ENCODE peak calls at places on chromosome 13, in eight cellular contexts. Y is activated naive CD8-positive, alpha-beta T cell treated with anti-CD3 and anti-CD28 coated beads, Interleukin-2, amount 50 U/mL, for 24 hours; X is Daoy; L is NCI-H774; G is fibroblast of the conjunctiva; Z is thyroid gland; R is GM04504; T is kidney glomerular epithelial cell. C is an unnamed sample.
A peak's percentile ranks its signal among the peaks of the same experiment; 100 is the strongest.

GRCh38 chr13:21671793-21672680 is 1.2 kb downstream of the FGF9 start:
- DNase-seq in L (no peak), T (no peak), G (no peak), Y (no peak), X (no peak), R (no peak), Z (no peak), C (no peak)

GRCh38 chr13:80296638-80297037 is 44.3 kb downstream of the SPRY2 start:
- DNase-seq in L (no peak), Y (no peak), R (no peak), T (no peak), G (no peak), Z (no peak), X (no peak), C (no peak)

GRCh38 chr13:51638497-51638871 is 54.2 kb downstream of the WDFY2 start:
- DNase-seq in X (peak; percentile 36), R (no peak), L (no peak), G (no peak), Z (no peak), Y (no peak), T (no peak), C (no peak)

GRCh38 chr13:99251908-99252307 is 6.3 kb downstream of the GPR18 start:
- DNase-seq in L (no peak), Y (no peak), R (no peak), Z (no peak), T (no peak), G (no peak), X (no peak), C (no peak)

GRCh38 chr13:25902946-25903345 is 148.9 kb downstream of the SHISA2 start:
- DNase-seq in T (no peak), R (no peak), Y (no peak), Z (peak; percentile 34), G (no peak), L (no peak), X (no peak), C (no peak)

GRCh38 chr13:75838366-75839017 is 202.4 kb downstream of the LMO7 start:
- DNase-seq in X (no peak), Y (no peak), R (no peak), G (no peak), L (peak; percentile 1), T (no peak), Z (peak; percentile 34), C (no peak)

GRCh38 chr13:31965361-31966066 is 66.1 kb upstream of the FRY start:
- DNase-seq in L (no peak), G (peak; percentile 10), Z (peak; percentile 40), Y (no peak), X (peak; percentile 61), R (no peak), T (peak; percentile 94), C (no peak)

GRCh38 chr13:112453874-112454647 is 77.9 kb downstream of the SPACA7 start:
- DNase-seq in G (no peak), T (no peak), L (no peak), Z (no peak), R (no peak), X (no peak), Y (no peak), C (no peak)

GRCh38 chr13:102097708-102098107 is 304.1 kb downstream of the FGF14 start:
- DNase-seq in T (no peak), L (no peak), Z (no peak), Y (no peak), X (no peak), R (no peak), G (no peak), C (no peak)

GRCh38 chr13:23375007-23375971 is 58.2 kb downstream of the SACS start:
- DNase-seq in R (peak; percentile 89), G (peak; percentile 91), Y (peak; percentile 97), Z (peak; percentile 94), X (peak; percentile 93), L (peak; percentile 73), T (peak; percentile 87), C (peak; percentile 96)

GRCh38 chr13:101570410-101570809 is 117.9 kb downstream of the ITGBL1 start:
- DNase-seq in Z (no peak), G (no peak), L (no peak), R (no peak), T (peak; percentile 84), Y (no peak), X (peak; percentile 9), C (no peak)

GRCh38 chr13:68697551-68697950 is 1410.1 kb upstream of the ATXN8OS start:
- DNase-seq in R (no peak), L (no peak), Z (no peak), Y (no peak), X (peak; percentile 6), T (no peak), G (no peak), C (no peak)

GRCh38 chr13:78881746-78882145 is 222.8 kb upstream of the OBI1 start:
- DNase-seq in G (no peak), Y (no peak), R (no peak), T (no peak), Z (peak; percentile 32), X (no peak), L (peak; percentile 5), C (no peak)

GRCh38 chr13:98133949-98134348 is 8.9 kb upstream of the FARP1 start:
- DNase-seq in G (no peak), R (no peak), T (no peak), Y (no peak), L (no peak), Z (no peak), X (no peak), C (no peak)

GRCh38 chr13:42078113-42078769 is 29.8 kb downstream of the DGKH start:
- DNase-seq in G (no peak), Z (no peak), Y (no peak), R (no peak), T (no peak), L (no peak), X (no peak), C (no peak)

GRCh38 chr13:27775943-27776342 is 16.3 kb upstream of the GSX1 start:
- DNase-seq in G (no peak), T (no peak), L (no peak), R (no peak), X (peak; percentile 28), Y (no peak), Z (no peak), C (no peak)

GRCh38 chr13:114099191-114099590 is 33.2 kb downstream of the RASA3 start:
- DNase-seq in Y (no peak), X (peak; percentile 71), R (peak; percentile 90), T (peak; percentile 55), G (peak; percentile 51), Z (peak; percentile 66), L (no peak), C (no peak)

GRCh38 chr13:49218493-49219051 is 1.6 kb upstream of the MLNR start:
- DNase-seq in R (no peak), G (no peak), T (no peak), Z (no peak), L (no peak), Y (no peak), X (no peak), C (no peak)

GRCh38 chr13:61128850-61129645 is 286.6 kb downstream of the PCDH20 start:
- DNase-seq in X (no peak), G (no peak), R (no peak), Z (no peak), L (no peak), T (peak; percentile 46), Y (no peak), C (no peak)

GRCh38 chr13:62357887-62358645 is 942.4 kb upstream of the PCDH20 start:
- DNase-seq in Z (no peak), G (peak; percentile 50), L (no peak), T (peak; percentile 24), X (peak; percentile 11), R (peak; percentile 1), Y (no peak), C (no peak)

GRCh38 chr13:81540777-81541176 is 1199.9 kb upstream of the SPRY2 start:
- DNase-seq in T (no peak), X (no peak), Y (no peak), G (peak; percentile 16), R (no peak), Z (no peak), L (no peak), C (no peak)

GRCh38 chr13:109584844-109585361 is 201.5 kb downstream of the IRS2 start:
- DNase-seq in T (no peak), G (no peak), X (no peak), L (no peak), Y (no peak), R (no peak), Z (no peak), C (no peak)

GRCh38 chr13:23790591-23791170 is 98.5 kb downstream of the MIPEP start:
- DNase-seq in Y (no peak), L (no peak), X (peak; percentile 7), T (peak; percentile 34), G (peak; percentile 93), Z (peak; percentile 10), R (peak; percentile 88), C (no peak)

GRCh38 chr13:77919351-77920294 is 992 bp upstream of the EDNRB start:
- DNase-seq in T (no peak), Y (no peak), L (no peak), G (no peak), X (peak; percentile 44), R (no peak), Z (peak; percentile 30), C (no peak)

GRCh38 chr13:98068511-98068910 is 74.4 kb upstream of the FARP1 start:
- DNase-seq in Y (no peak), L (no peak), Z (no peak), G (no peak), R (no peak), X (no peak), T (peak; percentile 6), C (no peak)

GRCh38 chr13:37657134-37657533 is 58.6 kb upstream of the POSTN start:
- DNase-seq in G (no peak), T (no peak), X (no peak), Z (no peak), R (no peak), Y (no peak), L (no peak), C (no peak)

GRCh38 chr13:112761701-112762689 is 72.2 kb downstream of the ATP11A start:
- DNase-seq in L (no peak), T (no peak), R (no peak), Y (no peak), G (no peak), X (no peak), Z (peak; percentile 60), C (no peak)

GRCh38 chr13:26133286-26133685 is 81.5 kb upstream of the SHISA2 start:
- DNase-seq in Z (no peak), R (no peak), Y (no peak), X (no peak), T (no peak), L (no peak), G (no peak), C (no peak)

GRCh38 chr13:59483441-59484116 is 680.1 kb downstream of the DIAPH3 start:
- DNase-seq in Z (no peak), G (no peak), T (no peak), X (no peak), R (no peak), L (no peak), Y (no peak), C (no peak)

GRCh38 chr13:99926014-99926731 is 45.4 kb downstream of the ZIC5 start:
- DNase-seq in X (peak; percentile 40), Z (peak; percentile 56), L (peak; percentile 46), T (peak; percentile 7), Y (no peak), G (no peak), R (no peak), C (no peak)

GRCh38 chr13:72437458-72437857 is 290.0 kb downstream of the MZT1 start:
- DNase-seq in T (peak; percentile 70), Z (no peak), X (no peak), L (no peak), G (peak; percentile 0), R (peak; percentile 37), Y (no peak), C (no peak)